ENCODE peak calls at places on chromosome 20, in six cellular contexts. One of them, this sample, is unnamed.

GRCh38 chr20:25258463-25258805 is 10.5 kb downstream of the PYGB start:
- DNase-seq in tibial artery: peak; percentile 6
- DNase-seq in AG09309: no peak
- DNase-seq in mucosa of descending colon: no peak
- DNase-seq in GM13977: no peak
- DNase-seq in upper lobe of right lung: no peak
- DNase-seq in this sample: no peak

GRCh38 chr20:2671977-2672376 is 8.0 kb upstream of the IDH3B start:
- DNase-seq in tibial artery: no peak
- DNase-seq in AG09309: no peak
- DNase-seq in mucosa of descending colon: no peak
- DNase-seq in GM13977: no peak
- DNase-seq in upper lobe of right lung: no peak
- DNase-seq in this sample: no peak

GRCh38 chr20:23641936-23642751 is 4.4 kb upstream of the CST3 start:
- DNase-seq in tibial artery: peak; percentile 56
- DNase-seq in AG09309: peak; percentile 55
- DNase-seq in mucosa of descending colon: no peak
- DNase-seq in GM13977: no peak
- DNase-seq in upper lobe of right lung: no peak
- DNase-seq in this sample: no peak

GRCh38 chr20:64077094-64077493 is 2.2 kb downstream of the RGS19 start:
- DNase-seq in tibial artery: no peak
- DNase-seq in AG09309: no peak
- DNase-seq in mucosa of descending colon: peak; percentile 82
- DNase-seq in GM13977: peak; percentile 70
- DNase-seq in upper lobe of right lung: no peak
- DNase-seq in this sample: no peak

GRCh38 chr20:37823276-37823980 is 79.5 kb upstream of the VSTM2L start:
- DNase-seq in tibial artery: no peak
- DNase-seq in AG09309: no peak
- DNase-seq in mucosa of descending colon: no peak
- DNase-seq in GM13977: peak; percentile 9
- DNase-seq in upper lobe of right lung: no peak
- DNase-seq in this sample: no peak

GRCh38 chr20:23419995-23420901 is 1.0 kb downstream of the NAPB start:
- DNase-seq in tibial artery: no peak
- DNase-seq in AG09309: peak; percentile 17
- DNase-seq in mucosa of descending colon: peak; percentile 70
- DNase-seq in GM13977: peak; percentile 58
- DNase-seq in upper lobe of right lung: peak; percentile 81
- DNase-seq in this sample: no peak

GRCh38 chr20:56091635-56092180 is 86.4 kb upstream of the CBLN4 start:
- DNase-seq in tibial artery: no peak
- DNase-seq in AG09309: no peak
- DNase-seq in mucosa of descending colon: no peak
- DNase-seq in GM13977: no peak
- DNase-seq in upper lobe of right lung: no peak
- DNase-seq in this sample: no peak

GRCh38 chr20:8829232-8829631 is 239.7 kb upstream of the PLCB4 start:
- DNase-seq in tibial artery: no peak
- DNase-seq in AG09309: no peak
- DNase-seq in mucosa of descending colon: no peak
- DNase-seq in GM13977: no peak
- DNase-seq in upper lobe of right lung: no peak
- DNase-seq in this sample: no peak

GRCh38 chr20:37425103-37425625 is 79.2 kb downstream of the SRC start:
- DNase-seq in tibial artery: no peak
- DNase-seq in AG09309: no peak
- DNase-seq in mucosa of descending colon: peak; percentile 10
- DNase-seq in GM13977: no peak
- DNase-seq in upper lobe of right lung: no peak
- DNase-seq in this sample: no peak

GRCh38 chr20:48599106-48599747 is 228.6 kb downstream of the PREX1 start:
- DNase-seq in tibial artery: no peak
- DNase-seq in AG09309: no peak
- DNase-seq in mucosa of descending colon: peak; percentile 19
- DNase-seq in GM13977: no peak
- DNase-seq in upper lobe of right lung: peak; percentile 42
- DNase-seq in this sample: no peak

GRCh38 chr20:41038878-41039404 is 10.3 kb downstream of the TOP1 start:
- DNase-seq in tibial artery: no peak
- DNase-seq in AG09309: no peak
- DNase-seq in mucosa of descending colon: no peak
- DNase-seq in GM13977: no peak
- DNase-seq in upper lobe of right lung: no peak
- DNase-seq in this sample: no peak

GRCh38 chr20:50725722-50726000 is 5.7 kb upstream of the PARD6B start:
- DNase-seq in tibial artery: no peak
- DNase-seq in AG09309: no peak
- DNase-seq in mucosa of descending colon: no peak
- DNase-seq in GM13977: no peak
- DNase-seq in upper lobe of right lung: no peak
- DNase-seq in this sample: no peak

GRCh38 chr20:50723672-50724071 is 7.7 kb upstream of the PARD6B start:
- DNase-seq in tibial artery: no peak
- DNase-seq in AG09309: no peak
- DNase-seq in mucosa of descending colon: no peak
- DNase-seq in GM13977: no peak
- DNase-seq in upper lobe of right lung: no peak
- DNase-seq in this sample: no peak

GRCh38 chr20:50722466-50723155 is 8.8 kb upstream of the PARD6B start:
- DNase-seq in tibial artery: no peak
- DNase-seq in AG09309: no peak
- DNase-seq in mucosa of descending colon: no peak
- DNase-seq in GM13977: no peak
- DNase-seq in upper lobe of right lung: no peak
- DNase-seq in this sample: no peak

GRCh38 chr20:50724851-50725721 is 6.3 kb upstream of the PARD6B start:
- DNase-seq in tibial artery: peak; percentile 89
- DNase-seq in AG09309: peak; percentile 86
- DNase-seq in mucosa of descending colon: peak; percentile 59
- DNase-seq in GM13977: no peak
- DNase-seq in upper lobe of right lung: peak; percentile 72
- DNase-seq in this sample: peak; percentile 28

GRCh38 chr20:50724112-50724724 is 7.2 kb upstream of the PARD6B start:
- DNase-seq in tibial artery: no peak
- DNase-seq in AG09309: no peak
- DNase-seq in mucosa of descending colon: no peak
- DNase-seq in GM13977: no peak
- DNase-seq in upper lobe of right lung: no peak
- DNase-seq in this sample: no peak
- TF ChIP-seq CTCF in tibial artery: no peak
- TF ChIP-seq CTCF in AG09309: no peak
- TF ChIP-seq CTCF in mucosa of descending colon: no peak
- TF ChIP-seq CTCF in GM13977: no peak
- TF ChIP-seq CTCF in upper lobe of right lung: no peak
- TF ChIP-seq CTCF in this sample: no peak

DNA sequence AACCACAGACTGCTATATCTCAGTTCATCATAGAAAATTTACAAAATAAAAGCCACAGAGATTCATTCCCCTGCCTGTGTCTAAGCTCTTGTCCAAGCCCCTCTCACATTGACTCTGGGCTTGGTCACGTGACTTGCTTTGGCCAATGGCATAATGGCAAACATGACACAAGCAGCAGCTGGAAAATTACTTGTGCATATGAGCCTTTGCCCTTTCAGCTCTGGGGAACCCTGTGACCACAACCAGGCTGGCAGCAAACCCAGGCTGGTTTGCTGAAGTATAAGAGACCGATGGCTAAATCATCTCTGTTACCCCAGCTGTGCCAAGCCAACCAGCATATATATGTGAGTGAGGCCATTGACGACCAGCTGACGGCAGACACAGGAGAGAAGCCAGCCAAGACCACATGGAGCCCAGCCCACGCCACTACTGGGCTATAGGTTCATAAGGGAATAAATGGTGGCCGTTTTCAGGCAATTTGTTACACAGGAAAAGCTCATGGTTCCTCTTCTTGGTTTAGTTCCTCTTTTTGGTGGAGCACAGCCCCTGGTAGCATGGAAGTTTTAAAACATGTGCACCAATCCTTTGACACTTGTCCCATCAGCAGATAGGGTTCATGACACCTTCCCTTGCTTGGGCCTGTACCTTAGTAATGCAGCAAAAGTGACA is 31.8 kb upstream of the RSPO4 start:
- DNase-seq in tibial artery: no peak
- DNase-seq in AG09309: no peak
- DNase-seq in mucosa of descending colon: no peak
- DNase-seq in GM13977: no peak
- DNase-seq in upper lobe of right lung: peak; percentile 75
- DNase-seq in this sample: no peak
- TF ChIP-seq CTCF in tibial artery: no peak
- TF ChIP-seq CTCF in AG09309: no peak
- TF ChIP-seq CTCF in mucosa of descending colon: no peak
- TF ChIP-seq CTCF in GM13977: no peak
- TF ChIP-seq CTCF in upper lobe of right lung: no peak
- TF ChIP-seq CTCF in this sample: no peak

DNA sequence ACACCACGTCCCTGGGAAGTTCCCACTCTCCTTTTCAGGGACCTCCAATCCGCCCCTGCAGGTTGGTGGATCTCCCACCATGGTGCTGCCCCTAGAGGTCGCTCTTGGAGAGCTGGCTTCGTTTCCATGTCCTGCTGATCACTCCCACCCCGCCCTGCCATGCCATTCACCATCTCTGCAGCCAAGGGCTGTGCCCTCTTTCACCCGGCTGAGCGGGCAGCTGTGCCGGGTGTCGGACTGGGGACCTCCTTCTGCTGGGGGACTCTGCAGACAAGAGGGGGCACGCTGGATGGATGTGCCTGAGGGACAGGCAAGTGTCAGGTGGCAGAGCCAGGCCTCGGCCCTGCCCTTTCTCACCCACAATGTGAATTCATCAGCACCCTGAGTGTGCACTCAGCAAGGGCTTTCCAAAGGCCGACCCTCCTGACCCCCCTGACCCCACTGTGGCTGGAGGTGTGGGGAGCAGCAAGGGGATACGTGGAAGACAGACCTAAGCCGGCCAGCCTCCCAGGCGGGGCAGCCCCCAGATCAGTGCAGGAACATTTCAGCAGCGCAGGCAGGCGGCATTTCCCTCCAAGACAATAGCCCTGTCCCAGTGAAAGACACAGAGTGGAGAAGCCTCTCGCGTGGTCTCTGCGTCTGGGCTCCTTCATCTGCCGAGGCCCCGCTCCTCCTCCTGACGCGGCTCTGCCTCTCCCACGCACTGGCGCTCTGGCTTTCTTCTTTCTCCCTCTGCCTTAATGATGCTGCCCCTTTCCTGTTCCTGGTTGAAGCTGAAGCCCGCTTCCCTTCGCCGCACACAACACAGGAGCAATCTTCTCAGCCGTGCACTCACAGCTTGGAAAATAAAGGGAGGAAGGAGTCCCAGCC is 347.2 kb downstream of the CDH4 start:
- DNase-seq in tibial artery: no peak
- DNase-seq in AG09309: no peak
- DNase-seq in mucosa of descending colon: no peak
- DNase-seq in GM13977: no peak
- DNase-seq in upper lobe of right lung: no peak
- DNase-seq in this sample: peak; percentile 41
- TF ChIP-seq CTCF in tibial artery: no peak
- TF ChIP-seq CTCF in AG09309: peak; percentile 11
- TF ChIP-seq CTCF in mucosa of descending colon: no peak
- TF ChIP-seq CTCF in GM13977: no peak
- TF ChIP-seq CTCF in upper lobe of right lung: no peak
- TF ChIP-seq CTCF in this sample: no peak

GRCh38 chr20:58826271-58826670 is 24.4 kb downstream of the GNAS-AS1 start:
- DNase-seq in tibial artery: no peak
- DNase-seq in AG09309: no peak
- DNase-seq in mucosa of descending colon: no peak
- DNase-seq in GM13977: no peak
- DNase-seq in upper lobe of right lung: no peak
- DNase-seq in this sample: no peak

GRCh38 chr20:58828141-58828540 is 22.6 kb downstream of the GNAS-AS1 start:
- DNase-seq in tibial artery: no peak
- DNase-seq in AG09309: no peak
- DNase-seq in mucosa of descending colon: no peak
- DNase-seq in GM13977: no peak
- DNase-seq in upper lobe of right lung: no peak
- DNase-seq in this sample: no peak

GRCh38 chr20:58832442-58832841 is 18.3 kb downstream of the GNAS-AS1 start:
- DNase-seq in tibial artery: no peak
- DNase-seq in AG09309: no peak
- DNase-seq in mucosa of descending colon: no peak
- DNase-seq in GM13977: no peak
- DNase-seq in upper lobe of right lung: no peak
- DNase-seq in this sample: no peak

GRCh38 chr20:58825450-58825849 is 25.3 kb downstream of the GNAS-AS1 start:
- DNase-seq in tibial artery: no peak
- DNase-seq in AG09309: no peak
- DNase-seq in mucosa of descending colon: no peak
- DNase-seq in GM13977: no peak
- DNase-seq in upper lobe of right lung: no peak
- DNase-seq in this sample: no peak

DNA sequence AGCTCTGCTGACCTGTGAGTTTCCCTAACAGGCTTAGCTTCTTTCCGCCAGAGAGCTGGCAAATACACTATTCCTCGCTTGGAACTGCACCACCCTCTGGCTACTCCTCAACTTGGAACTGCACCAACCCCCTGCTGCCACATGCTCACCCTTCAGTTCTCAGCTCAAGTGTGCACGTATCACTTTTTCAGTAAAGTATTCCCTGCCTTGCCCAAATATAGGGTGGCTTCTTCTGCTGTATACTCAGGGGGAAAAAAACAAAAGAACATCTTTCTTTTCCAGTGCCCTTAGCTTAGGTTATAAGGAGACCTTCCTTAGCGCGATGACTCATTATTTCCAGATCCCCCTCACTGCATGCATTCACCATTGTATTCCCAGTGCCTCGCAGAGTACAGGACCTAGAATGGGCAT is 21.2 kb downstream of the GNAS-AS1 start:
- DNase-seq in tibial artery: no peak
- DNase-seq in AG09309: no peak
- DNase-seq in mucosa of descending colon: no peak
- DNase-seq in GM13977: no peak
- DNase-seq in upper lobe of right lung: no peak
- DNase-seq in this sample: no peak
- TF ChIP-seq CTCF in tibial artery: no peak
- TF ChIP-seq CTCF in AG09309: no peak
- TF ChIP-seq CTCF in mucosa of descending colon: no peak
- TF ChIP-seq CTCF in GM13977: no peak
- TF ChIP-seq CTCF in upper lobe of right lung: no peak
- TF ChIP-seq CTCF in this sample: no peak